ENCODE peak calls at places on chromosomes 13 and 19, in nine cellular contexts. One of them, this sample, is unnamed.

GRCh38 chr13:73428137-73428536 is 369.3 kb downstream of the KLF5 start:
- DNase-seq in tibial artery: no peak
- DNase-seq in brain microvascular endothelial cell: peak
- DNase-seq in body of pancreas: no peak
- DNase-seq in ascending aorta: no peak
- DNase-seq in AG10803: peak
- DNase-seq in heart left ventricle: no peak
- DNase-seq in adrenal gland: no peak
- DNase-seq in fibroblast of mammary gland: peak
- DNase-seq in this sample: peak

GRCh38 chr13:42484396-42484795 is 89.6 kb upstream of the TNFSF11 start:
- DNase-seq in fibroblast of mammary gland: peak
- DNase-seq in AG10803: no peak
- DNase-seq in body of pancreas: no peak
- DNase-seq in heart left ventricle: no peak
- DNase-seq in ascending aorta: no peak
- DNase-seq in brain microvascular endothelial cell: peak
- DNase-seq in tibial artery: no peak
- DNase-seq in adrenal gland: no peak
- DNase-seq in this sample: peak

GRCh38 chr13:110070511-110071120 is 236.3 kb downstream of the COL4A1 start:
- DNase-seq in brain microvascular endothelial cell: peak
- DNase-seq in fibroblast of mammary gland: peak
- DNase-seq in tibial artery: no peak
- DNase-seq in adrenal gland: no peak
- DNase-seq in body of pancreas: no peak
- DNase-seq in AG10803: peak
- DNase-seq in heart left ventricle: no peak
- DNase-seq in ascending aorta: no peak
- DNase-seq in this sample: peak

GRCh38 chr13:29847501-29847983 is 2.9 kb downstream of the UBL3 start:
- DNase-seq in ascending aorta: no peak
- DNase-seq in fibroblast of mammary gland: peak
- DNase-seq in body of pancreas: peak
- DNase-seq in tibial artery: no peak
- DNase-seq in adrenal gland: peak
- DNase-seq in brain microvascular endothelial cell: peak
- DNase-seq in heart left ventricle: no peak
- DNase-seq in AG10803: peak
- DNase-seq in this sample: peak

GRCh38 chr13:39897636-39898035 is 242.2 kb downstream of the COG6 start:
- DNase-seq in body of pancreas: no peak
- DNase-seq in ascending aorta: no peak
- DNase-seq in brain microvascular endothelial cell: peak
- DNase-seq in adrenal gland: no peak
- DNase-seq in tibial artery: no peak
- DNase-seq in heart left ventricle: no peak
- DNase-seq in fibroblast of mammary gland: peak
- DNase-seq in AG10803: no peak
- DNase-seq in this sample: no peak

GRCh38 chr19:46813570-46814358 is 25.4 kb upstream of the SLC1A5 start:
- DNase-seq in heart left ventricle: peak
- DNase-seq in fibroblast of mammary gland: peak
- DNase-seq in tibial artery: peak
- DNase-seq in adrenal gland: peak
- DNase-seq in body of pancreas: peak
- DNase-seq in AG10803: peak
- DNase-seq in ascending aorta: no peak
- DNase-seq in brain microvascular endothelial cell: peak
- DNase-seq in this sample: peak

GRCh38 chr13:91347996-91348905 is 764 bp downstream of the MIR17HG start:
- DNase-seq in brain microvascular endothelial cell: no peak
- DNase-seq in body of pancreas: peak
- DNase-seq in tibial artery: no peak
- DNase-seq in fibroblast of mammary gland: no peak
- DNase-seq in heart left ventricle: peak
- DNase-seq in ascending aorta: no peak
- DNase-seq in adrenal gland: peak
- DNase-seq in AG10803: peak
- DNase-seq in this sample: peak

GRCh38 chr19:29370276-29370675 is 155.5 kb upstream of the VSTM2B start:
- DNase-seq in body of pancreas: no peak
- DNase-seq in ascending aorta: no peak
- DNase-seq in AG10803: no peak
- DNase-seq in heart left ventricle: no peak
- DNase-seq in adrenal gland: no peak
- DNase-seq in tibial artery: no peak
- DNase-seq in fibroblast of mammary gland: no peak
- DNase-seq in brain microvascular endothelial cell: no peak
- DNase-seq in this sample: no peak

GRCh38 chr19:35755550-35756371 is 1.1 kb downstream of the HSPB6 start:
- DNase-seq in heart left ventricle: peak
- DNase-seq in AG10803: peak
- DNase-seq in adrenal gland: peak
- DNase-seq in ascending aorta: peak
- DNase-seq in fibroblast of mammary gland: peak
- DNase-seq in tibial artery: peak
- DNase-seq in body of pancreas: peak
- DNase-seq in brain microvascular endothelial cell: peak
- DNase-seq in this sample: peak

GRCh38 chr19:1765182-1765903 is 12.0 kb downstream of the ONECUT3 start:
- DNase-seq in adrenal gland: no peak
- DNase-seq in AG10803: no peak
- DNase-seq in tibial artery: no peak
- DNase-seq in heart left ventricle: no peak
- DNase-seq in brain microvascular endothelial cell: no peak
- DNase-seq in body of pancreas: no peak
- DNase-seq in fibroblast of mammary gland: no peak
- DNase-seq in ascending aorta: no peak
- DNase-seq in this sample: no peak

GRCh38 chr13:27079421-27079958 is 92.1 kb downstream of the USP12 start:
- DNase-seq in AG10803: peak
- DNase-seq in fibroblast of mammary gland: peak
- DNase-seq in ascending aorta: no peak
- DNase-seq in brain microvascular endothelial cell: peak
- DNase-seq in body of pancreas: no peak
- DNase-seq in adrenal gland: no peak
- DNase-seq in heart left ventricle: no peak
- DNase-seq in tibial artery: no peak
- DNase-seq in this sample: peak

GRCh38 chr19:46603752-46604241 is 2.7 kb downstream of the CALM3 start:
- DNase-seq in brain microvascular endothelial cell: no peak
- DNase-seq in adrenal gland: no peak
- DNase-seq in heart left ventricle: peak
- DNase-seq in body of pancreas: no peak
- DNase-seq in AG10803: no peak
- DNase-seq in ascending aorta: no peak
- DNase-seq in tibial artery: no peak
- DNase-seq in fibroblast of mammary gland: no peak
- DNase-seq in this sample: no peak

GRCh38 chr19:1610579-1610978 is 5.3 kb upstream of the UQCR11 start:
- DNase-seq in body of pancreas: no peak
- DNase-seq in tibial artery: no peak
- DNase-seq in fibroblast of mammary gland: no peak
- DNase-seq in brain microvascular endothelial cell: no peak
- DNase-seq in AG10803: no peak
- DNase-seq in adrenal gland: no peak
- DNase-seq in ascending aorta: no peak
- DNase-seq in heart left ventricle: no peak
- DNase-seq in this sample: no peak

GRCh38 chr19:38640368-38640767 is 7.1 kb upstream of the ACTN4 start:
- DNase-seq in tibial artery: no peak
- DNase-seq in AG10803: no peak
- DNase-seq in fibroblast of mammary gland: no peak
- DNase-seq in heart left ventricle: peak
- DNase-seq in adrenal gland: no peak
- DNase-seq in ascending aorta: no peak
- DNase-seq in body of pancreas: no peak
- DNase-seq in brain microvascular endothelial cell: no peak
- DNase-seq in this sample: no peak

GRCh38 chr13:21043898-21044297 is 17.5 kb downstream of the LATS2 start:
- DNase-seq in brain microvascular endothelial cell: peak
- DNase-seq in AG10803: peak
- DNase-seq in adrenal gland: no peak
- DNase-seq in fibroblast of mammary gland: peak
- DNase-seq in heart left ventricle: no peak
- DNase-seq in tibial artery: no peak
- DNase-seq in ascending aorta: no peak
- DNase-seq in body of pancreas: no peak
- DNase-seq in this sample: peak

GRCh38 chr19:11286312-11286974 is 9.5 kb upstream of the TSPAN16 start:
- DNase-seq in fibroblast of mammary gland: peak
- DNase-seq in adrenal gland: no peak
- DNase-seq in AG10803: peak
- DNase-seq in brain microvascular endothelial cell: peak
- DNase-seq in heart left ventricle: peak
- DNase-seq in ascending aorta: no peak
- DNase-seq in tibial artery: peak
- DNase-seq in body of pancreas: no peak
- DNase-seq in this sample: peak

GRCh38 chr19:9309974-9310446 is 372 bp upstream of the ZNF699 start:
- DNase-seq in AG10803: peak
- DNase-seq in body of pancreas: peak
- DNase-seq in tibial artery: peak
- DNase-seq in fibroblast of mammary gland: peak
- DNase-seq in brain microvascular endothelial cell: peak
- DNase-seq in heart left ventricle: peak
- DNase-seq in ascending aorta: peak
- DNase-seq in adrenal gland: peak
- DNase-seq in this sample: peak

GRCh38 chr13:47081850-47082249 is 185.0 kb upstream of the HTR2A start:
- DNase-seq in body of pancreas: no peak
- DNase-seq in tibial artery: no peak
- DNase-seq in brain microvascular endothelial cell: no peak
- DNase-seq in adrenal gland: no peak
- DNase-seq in ascending aorta: no peak
- DNase-seq in AG10803: no peak
- DNase-seq in heart left ventricle: no peak
- DNase-seq in fibroblast of mammary gland: no peak
- DNase-seq in this sample: no peak

GRCh38 chr13:113857531-113858195 is 6.2 kb downstream of the GAS6 start:
- DNase-seq in tibial artery: no peak
- DNase-seq in heart left ventricle: no peak
- DNase-seq in AG10803: no peak
- DNase-seq in body of pancreas: no peak
- DNase-seq in ascending aorta: no peak
- DNase-seq in brain microvascular endothelial cell: no peak
- DNase-seq in fibroblast of mammary gland: no peak
- DNase-seq in adrenal gland: peak
- DNase-seq in this sample: no peak

GRCh38 chr19:34960103-34960805 is 3.8 kb downstream of the ZNF792 start:
- DNase-seq in ascending aorta: no peak
- DNase-seq in brain microvascular endothelial cell: peak
- DNase-seq in AG10803: peak
- DNase-seq in tibial artery: no peak
- DNase-seq in fibroblast of mammary gland: peak
- DNase-seq in adrenal gland: no peak
- DNase-seq in heart left ventricle: no peak
- DNase-seq in body of pancreas: no peak
- DNase-seq in this sample: peak

DNA sequence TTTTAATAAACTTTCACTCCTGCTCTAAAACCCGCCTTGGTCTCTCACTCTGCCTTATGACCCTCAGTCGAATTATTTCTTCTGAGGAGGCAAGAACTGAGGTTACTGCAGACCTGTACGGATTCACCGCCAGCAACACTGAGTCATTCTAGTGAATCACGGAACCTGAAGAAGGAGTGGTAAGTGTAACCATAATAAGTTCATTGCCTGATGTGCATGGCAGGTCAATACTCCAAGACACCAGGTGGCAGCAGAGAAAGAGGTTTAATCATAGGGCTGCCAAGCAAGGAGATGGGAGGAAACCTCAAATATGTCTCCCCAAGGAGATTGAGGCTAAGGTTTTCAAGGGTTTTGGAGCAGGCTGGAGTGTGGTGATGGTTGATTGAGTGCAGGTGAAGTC is 204.3 kb upstream of the IPO5 start:
- DNase-seq in heart left ventricle: no peak
- DNase-seq in ascending aorta: no peak
- DNase-seq in adrenal gland: no peak
- DNase-seq in body of pancreas: no peak
- DNase-seq in fibroblast of mammary gland: peak
- DNase-seq in AG10803: no peak
- DNase-seq in tibial artery: no peak
- DNase-seq in brain microvascular endothelial cell: no peak
- DNase-seq in this sample: peak
- TF ChIP-seq CTCF in heart left ventricle: no peak
- TF ChIP-seq CTCF in ascending aorta: no peak
- TF ChIP-seq CTCF in adrenal gland: peak
- TF ChIP-seq CTCF in body of pancreas: no peak
- TF ChIP-seq CTCF in fibroblast of mammary gland: peak
- TF ChIP-seq CTCF in AG10803: no peak
- TF ChIP-seq CTCF in tibial artery: no peak
- TF ChIP-seq CTCF in brain microvascular endothelial cell: peak
- TF ChIP-seq CTCF in this sample: no peak

GRCh38 chr13:82847595-82847994 is 1034.7 kb downstream of the SLITRK1 start:
- DNase-seq in ascending aorta: no peak
- DNase-seq in body of pancreas: no peak
- DNase-seq in tibial artery: no peak
- DNase-seq in brain microvascular endothelial cell: no peak
- DNase-seq in AG10803: no peak
- DNase-seq in adrenal gland: no peak
- DNase-seq in heart left ventricle: no peak
- DNase-seq in fibroblast of mammary gland: peak
- DNase-seq in this sample: peak
- TF ChIP-seq CTCF in ascending aorta: no peak
- TF ChIP-seq CTCF in body of pancreas: no peak
- TF ChIP-seq CTCF in tibial artery: no peak
- TF ChIP-seq CTCF in brain microvascular endothelial cell: no peak
- TF ChIP-seq CTCF in AG10803: no peak
- TF ChIP-seq CTCF in adrenal gland: no peak
- TF ChIP-seq CTCF in heart left ventricle: no peak
- TF ChIP-seq CTCF in fibroblast of mammary gland: no peak
- TF ChIP-seq CTCF in this sample: no peak

DNA sequence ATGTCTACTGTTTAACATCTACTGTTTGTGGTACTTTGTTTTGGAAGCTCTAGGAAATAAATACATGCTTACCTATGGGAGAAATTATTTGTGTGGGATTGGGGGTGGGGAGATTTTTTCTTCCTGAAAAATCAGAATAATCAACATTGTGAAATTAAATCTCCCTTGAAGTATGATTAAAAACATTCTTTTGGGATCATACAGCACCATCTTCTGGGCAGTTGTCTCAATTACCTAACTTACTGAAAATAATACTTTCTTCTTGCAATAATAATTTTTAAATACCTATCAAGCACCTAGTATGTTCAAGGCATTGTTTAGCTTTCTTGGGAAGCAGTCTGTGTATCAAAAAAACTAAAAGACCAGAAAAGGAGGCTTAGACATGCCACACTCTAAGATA is 576.5 kb upstream of the ARGLU1 start:
- DNase-seq in AG10803: peak
- DNase-seq in tibial artery: no peak
- DNase-seq in fibroblast of mammary gland: peak
- DNase-seq in body of pancreas: no peak
- DNase-seq in heart left ventricle: no peak
- DNase-seq in brain microvascular endothelial cell: no peak
- DNase-seq in ascending aorta: no peak
- DNase-seq in adrenal gland: no peak
- DNase-seq in this sample: no peak
- TF ChIP-seq CTCF in AG10803: peak
- TF ChIP-seq CTCF in tibial artery: peak
- TF ChIP-seq CTCF in fibroblast of mammary gland: no peak
- TF ChIP-seq CTCF in body of pancreas: no peak
- TF ChIP-seq CTCF in heart left ventricle: peak
- TF ChIP-seq CTCF in brain microvascular endothelial cell: no peak
- TF ChIP-seq CTCF in ascending aorta: no peak
- TF ChIP-seq CTCF in adrenal gland: peak
- TF ChIP-seq CTCF in this sample: no peak

GRCh38 chr19:13082192-13083007 is 20.3 kb downstream of the LYL1 start:
- DNase-seq in brain microvascular endothelial cell: peak
- DNase-seq in body of pancreas: peak
- DNase-seq in fibroblast of mammary gland: peak
- DNase-seq in ascending aorta: no peak
- DNase-seq in AG10803: peak
- DNase-seq in tibial artery: peak
- DNase-seq in adrenal gland: no peak
- DNase-seq in heart left ventricle: no peak
- DNase-seq in this sample: peak
- TF ChIP-seq CTCF in brain microvascular endothelial cell: peak
- TF ChIP-seq CTCF in body of pancreas: no peak
- TF ChIP-seq CTCF in fibroblast of mammary gland: peak
- TF ChIP-seq CTCF in ascending aorta: peak
- TF ChIP-seq CTCF in AG10803: peak
- TF ChIP-seq CTCF in tibial artery: peak
- TF ChIP-seq CTCF in adrenal gland: no peak
- TF ChIP-seq CTCF in heart left ventricle: no peak
- TF ChIP-seq CTCF in this sample: peak